ENCODE peak calls at places on chromosomes 5 and 9, in nine cellular contexts. D is stomach, L is suprapubic skin, H is psoas muscle, P is GM13977, F is PC-3, O is Calu3, A is hepatocyte, J is endodermal cell. M is an unnamed sample.

GRCh38 chr9:111945216-111945615 is 48.6 kb downstream of the UGCG start:
- DNase-seq in L (no peak), F (no peak), H (no peak), A (no peak), P (peak), D (no peak), J (no peak), O (no peak), M (no peak)

GRCh38 chr9:83677596-83677995 is 30.2 kb downstream of the UBQLN1 start:
- DNase-seq in D (no peak), H (no peak), O (no peak), A (no peak), F (no peak), L (no peak), P (no peak), J (no peak), M (no peak)

GRCh38 chr9:127746959-127747569 is 12.0 kb upstream of the TOR2A start:
- DNase-seq in J (no peak), O (no peak), A (no peak), D (no peak), H (no peak), F (no peak), L (no peak), P (no peak), M (no peak)

GRCh38 chr5:171660438-171660837 is 125.2 kb upstream of the SMIM23 start:
- DNase-seq in D (no peak), P (no peak), L (no peak), H (no peak), A (no peak), O (no peak), J (no peak), F (no peak), M (no peak)

GRCh38 chr5:97134634-97135033 is 7.8 kb downstream of the LIX1 start:
- DNase-seq in D (no peak), A (no peak), O (no peak), H (no peak), L (no peak), F (no peak), J (peak), P (no peak), M (no peak)

GRCh38 chr5:132291026-132291425 is 3.2 kb upstream of the SLC22A4 start:
- DNase-seq in A (no peak), F (no peak), L (no peak), D (no peak), P (no peak), O (no peak), H (no peak), J (no peak), M (no peak)

GRCh38 chr5:173869316-173869715 is 18.8 kb upstream of the CPEB4 start:
- DNase-seq in J (no peak), F (no peak), P (no peak), A (no peak), H (no peak), L (no peak), O (no peak), D (peak), M (no peak)

GRCh38 chr9:108323615-108324014 is 532.2 kb downstream of the ACTL7B start:
- DNase-seq in J (no peak), H (no peak), P (no peak), L (no peak), F (peak), A (no peak), O (no peak), D (no peak), M (no peak)

GRCh38 chr9:128414461-128414860 is 6.2 kb upstream of the CERCAM start:
- DNase-seq in D (no peak), P (no peak), O (peak), H (no peak), L (no peak), A (peak), F (peak), J (no peak), M (no peak)

GRCh38 chr5:125311743-125312142 is 565.3 kb upstream of the ZNF608 start:
- DNase-seq in D (no peak), O (no peak), P (no peak), A (no peak), J (no peak), F (peak), L (no peak), H (no peak), M (no peak)

GRCh38 chr5:122736086-122736485 is 38.8 kb upstream of the SNX2 start:
- DNase-seq in A (no peak), H (no peak), O (no peak), F (no peak), P (peak), L (no peak), J (no peak), D (no peak), M (no peak)

GRCh38 chr9:25350011-25350410 is 328.2 kb downstream of the TUSC1 start:
- DNase-seq in H (no peak), L (no peak), P (no peak), A (no peak), F (peak), O (no peak), J (no peak), D (no peak), M (no peak)

GRCh38 chr5:82802954-82803353 is 274.2 kb downstream of the TMEM167A start:
- DNase-seq in P (peak), D (no peak), L (no peak), J (no peak), A (no peak), F (no peak), O (no peak), H (no peak), M (no peak)

GRCh38 chr5:82794876-82795275 is 282.3 kb downstream of the TMEM167A start:
- DNase-seq in F (peak), A (no peak), H (no peak), J (no peak), L (no peak), D (no peak), P (no peak), O (no peak), M (no peak)

GRCh38 chr5:82796643-82797416 is 280.4 kb downstream of the TMEM167A start:
- DNase-seq in A (no peak), H (no peak), L (no peak), D (no peak), O (no peak), P (no peak), F (no peak), J (peak), M (no peak)

GRCh38 chr5:82798676-82799075 is 278.5 kb downstream of the TMEM167A start:
- DNase-seq in D (no peak), O (no peak), P (no peak), A (no peak), F (no peak), L (no peak), H (no peak), J (no peak), M (no peak)

GRCh38 chr5:82799346-82800077 is 277.7 kb downstream of the TMEM167A start:
- DNase-seq in A (no peak), H (no peak), D (no peak), L (no peak), F (no peak), O (no peak), P (no peak), J (no peak), M (no peak)
- TF ChIP-seq CTCF in A (no peak), H (no peak), D (no peak), L (no peak), F (peak), O (no peak), P (peak), J (peak), M (no peak)

GRCh38 chr5:5421149-5421960 is 1.1 kb upstream of the ICE1 start:
- DNase-seq in A (peak), D (no peak), H (no peak), O (peak), P (no peak), J (no peak), F (no peak), L (no peak), M (no peak)

GRCh38 chr5:5418764-5419163 is 3.7 kb upstream of the ICE1 start:
- DNase-seq in P (no peak), A (no peak), J (no peak), F (no peak), O (no peak), D (no peak), L (no peak), H (no peak), M (no peak)

GRCh38 chr5:5420251-5420650 is 2.2 kb upstream of the ICE1 start:
- DNase-seq in H (no peak), A (no peak), O (no peak), L (no peak), P (no peak), D (no peak), J (no peak), F (no peak), M (no peak)

GRCh38 chr5:5418006-5418405 is 4.5 kb upstream of the ICE1 start:
- DNase-seq in H (no peak), P (no peak), O (no peak), A (no peak), J (no peak), L (no peak), F (no peak), D (no peak), M (no peak)

GRCh38 chr5:5419291-5420210 is 2.9 kb upstream of the ICE1 start:
- DNase-seq in J (peak), O (peak), H (no peak), F (peak), D (no peak), L (no peak), P (no peak), A (peak), M (no peak)
- TF ChIP-seq CTCF in J (peak), O (peak), H (peak), F (peak), D (no peak), L (peak), P (peak), A (peak), M (peak)

GRCh38 chr5:79333852-79334557 is 98.1 kb downstream of the JMY start:
- DNase-seq in A (no peak), H (no peak), D (no peak), L (no peak), O (no peak), J (peak), F (no peak), P (no peak), M (no peak)
- TF ChIP-seq CTCF in A (no peak), H (no peak), D (no peak), L (no peak), O (no peak), J (peak), F (peak), P (no peak), M (no peak)

GRCh38 chr5:81424728-81425127 is 30.8 kb upstream of the ACOT12 start:
- DNase-seq in A (no peak), H (no peak), J (no peak), L (no peak), O (no peak), P (no peak), F (no peak), D (no peak), M (no peak)

GRCh38 chr5:81426347-81426746 is 32.4 kb upstream of the ACOT12 start:
- DNase-seq in J (no peak), O (no peak), D (no peak), L (no peak), H (no peak), F (no peak), P (no peak), A (no peak), M (no peak)

GRCh38 chr5:81428446-81428845 is 34.5 kb upstream of the ACOT12 start:
- DNase-seq in P (no peak), L (no peak), J (no peak), F (no peak), H (no peak), D (no peak), A (no peak), O (no peak), M (no peak)

GRCh38 chr5:81427566-81427965 is 33.6 kb upstream of the ACOT12 start:
- DNase-seq in H (no peak), L (no peak), A (no peak), P (no peak), O (no peak), F (no peak), J (no peak), D (no peak), M (no peak)

DNA sequence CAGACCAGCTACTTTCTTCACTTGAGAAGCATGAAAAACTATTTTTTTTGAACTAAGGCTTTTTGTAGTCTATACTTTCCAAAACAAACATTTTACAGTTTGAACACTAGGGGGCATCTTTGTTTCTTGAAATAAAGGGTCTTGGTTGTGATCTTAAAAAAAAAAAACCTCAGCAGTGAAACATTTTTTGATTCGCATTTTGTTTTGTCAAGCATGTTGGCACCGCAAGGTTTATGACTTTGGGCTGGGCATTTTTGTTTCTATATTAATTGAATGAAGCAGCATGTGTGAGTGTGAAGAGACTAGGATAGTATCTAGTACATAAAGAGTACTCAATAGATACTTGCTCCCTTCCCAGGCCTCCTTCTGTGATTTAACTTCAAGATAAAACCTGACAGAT is 31.6 kb upstream of the ACOT12 start:
- DNase-seq in P (peak), O (no peak), D (no peak), A (peak), H (no peak), J (no peak), F (peak), L (no peak), M (no peak)
- TF ChIP-seq CTCF in P (peak), O (peak), D (no peak), A (peak), H (peak), J (peak), F (peak), L (peak), M (peak)

GRCh38 chr9:36788534-36788933 is 215.8 kb downstream of the MELK start:
- DNase-seq in D (no peak), O (no peak), F (no peak), A (no peak), P (no peak), H (no peak), L (no peak), J (peak), M (no peak)
- TF ChIP-seq CTCF in D (no peak), O (no peak), F (no peak), A (peak), P (peak), H (no peak), L (no peak), J (peak), M (peak)

DNA sequence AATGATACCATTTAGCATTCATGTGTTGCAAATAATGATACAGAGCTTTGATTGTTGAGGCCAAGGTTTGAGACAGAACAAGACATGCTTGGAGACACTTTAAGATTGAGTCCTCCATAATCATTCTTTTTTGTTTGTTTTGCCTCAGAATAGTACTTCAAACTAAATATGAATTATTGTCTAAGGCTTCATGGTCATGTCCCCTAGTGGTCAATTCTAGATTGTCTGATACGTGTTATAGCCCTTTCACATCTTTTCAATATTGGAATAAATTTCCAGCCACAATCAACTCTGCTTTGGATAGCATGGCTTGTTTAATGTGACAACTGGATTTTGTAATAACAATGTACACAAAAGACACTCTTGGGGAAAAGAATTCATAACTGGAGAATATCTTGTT is 64.2 kb downstream of the PRLR start:
- DNase-seq in D (no peak), A (no peak), P (no peak), O (no peak), H (no peak), L (no peak), J (no peak), F (peak), M (no peak)
- TF ChIP-seq CTCF in D (no peak), A (no peak), P (no peak), O (no peak), H (no peak), L (no peak), J (peak), F (peak), M (peak)